ENCODE peak calls at places on chromosome 7, in four cellular contexts. T, V, Q and S are unnamed samples.

GRCh38 chr7:30269398-30269964 is 14.9 kb upstream of the ZNRF2 start:
- DNase-seq in V (no peak), Q (no peak), T (no peak), S (no peak)

GRCh38 chr7:37495574-37496184 is 47.0 kb upstream of the ELMO1 start:
- DNase-seq in V (no peak), Q (peak), T (peak), S (no peak)

GRCh38 chr7:30977896-30978564 is 14.3 kb downstream of the GHRHR start:
- DNase-seq in T (peak), Q (peak), V (peak), S (peak)

GRCh38 chr7:139709460-139709859 is 68.3 kb downstream of the HIPK2 start:
- DNase-seq in T (no peak), V (no peak), Q (no peak), S (no peak)

GRCh38 chr7:13069832-13070231 is 382.4 kb downstream of the ARL4A start:
- DNase-seq in Q (no peak), T (no peak), V (no peak), S (no peak)

GRCh38 chr7:30851651-30852359 is 59.8 kb upstream of the AQP1 start:
- DNase-seq in T (no peak), Q (no peak), V (no peak), S (no peak)

GRCh38 chr7:64907641-64908326 is 4.7 kb downstream of the ZNF273 start:
- DNase-seq in Q (no peak), V (peak), T (no peak), S (no peak)

GRCh38 chr7:99094369-99094768 is 49.5 kb downstream of the SMURF1 start:
- DNase-seq in Q (no peak), T (no peak), V (no peak), S (no peak)

GRCh38 chr7:155506854-155507337 is 39.5 kb downstream of the CNPY1 start:
- DNase-seq in V (peak), Q (no peak), T (peak), S (peak)

GRCh38 chr7:12785473-12785872 is 98.0 kb downstream of the ARL4A start:
- DNase-seq in V (no peak), Q (peak), T (no peak), S (no peak)

GRCh38 chr7:22821702-22822485 is 755 bp downstream of the TOMM7 start:
- DNase-seq in V (no peak), T (no peak), Q (peak), S (peak)

GRCh38 chr7:93935112-93935511 is 13.6 kb downstream of the GNG11 start:
- DNase-seq in Q (no peak), V (no peak), T (no peak), S (no peak)

GRCh38 chr7:668139-668871 is 58.2 kb upstream of the DNAAF5 start:
- DNase-seq in V (no peak), Q (no peak), T (no peak), S (no peak)

GRCh38 chr7:22561895-22562593 is 62.1 kb upstream of the STEAP1B start:
- DNase-seq in V (no peak), T (peak), Q (peak), S (peak)

GRCh38 chr7:157445246-157445955 is 108.6 kb downstream of the DNAJB6 start:
- DNase-seq in Q (no peak), T (no peak), V (peak), S (no peak)

GRCh38 chr7:25759281-25759680 is 392.7 kb upstream of the NFE2L3 start:
- DNase-seq in T (no peak), V (no peak), Q (no peak), S (no peak)

GRCh38 chr7:6227294-6227846 is 45.1 kb downstream of the CYTH3 start:
- DNase-seq in Q (no peak), V (no peak), T (no peak), S (no peak)

GRCh38 chr7:128234475-128234874 is 6.6 kb upstream of the LEP start:
- DNase-seq in T (no peak), V (no peak), Q (no peak), S (no peak)

GRCh38 chr7:131413711-131414110 is 86.0 kb downstream of the MKLN1 start:
- DNase-seq in V (no peak), Q (no peak), T (no peak), S (no peak)

GRCh38 chr7:122535086-122535485 is 163.8 kb downstream of the RNF133 start:
- DNase-seq in V (no peak), Q (no peak), T (no peak), S (no peak)

GRCh38 chr7:90409667-90410066 is 6.4 kb downstream of the CLDN12 start:
- DNase-seq in Q (no peak), T (no peak), V (no peak), S (no peak)

GRCh38 chr7:28684729-28685211 is 272.5 kb downstream of the CREB5 start:
- DNase-seq in T (no peak), V (no peak), Q (no peak), S (no peak)

GRCh38 chr7:29209745-29210144 is 15.2 kb downstream of the CHN2 start:
- DNase-seq in T (no peak), V (no peak), Q (no peak), S (no peak)

GRCh38 chr7:27201231-27202017 is 1.5 kb upstream of the HOXA13 start:
- DNase-seq in V (peak), T (no peak), Q (peak), S (no peak)

GRCh38 chr7:131188367-131189339 is 139.0 kb upstream of the MKLN1 start:
- DNase-seq in V (peak), Q (peak), T (peak), S (peak)

GRCh38 chr7:17849504-17849903 is 90.8 kb downstream of the SNX13 start:
- DNase-seq in Q (no peak), T (no peak), V (no peak), S (no peak)

GRCh38 chr7:27764109-27764508 is 24.1 kb downstream of the TAX1BP1 start:
- DNase-seq in T (no peak), Q (no peak), V (no peak), S (no peak)

GRCh38 chr7:25852249-25852994 is 299.6 kb upstream of the NFE2L3 start:
- DNase-seq in V (no peak), T (no peak), Q (no peak), S (peak)

GRCh38 chr7:21300692-21301091 is 127.2 kb upstream of the SP4 start:
- DNase-seq in T (peak), Q (peak), V (no peak), S (peak)

GRCh38 chr7:36208997-36209813 is 56.2 kb downstream of the EEPD1 start:
- DNase-seq in V (no peak), Q (peak), T (peak), S (no peak)

GRCh38 chr7:22173884-22174573 is 182.9 kb downstream of the RAPGEF5 start:
- DNase-seq in V (no peak), Q (peak), T (peak), S (peak)

GRCh38 chr7:135862586-135863361 is 114.2 kb upstream of the FAM180A start:
- DNase-seq in V (no peak), Q (no peak), T (no peak), S (no peak)

GRCh38 chr7:131154380-131154779 is 173.3 kb upstream of the MKLN1 start:
- DNase-seq in Q (no peak), T (peak), V (no peak), S (no peak)

GRCh38 chr7:5213286-5213645 is 23.2 kb downstream of the WIPI2 start:
- DNase-seq in V (no peak), Q (no peak), T (no peak), S (no peak)
- TF ChIP-seq CTCF in V (no peak), Q (no peak), T (no peak), S (no peak)

GRCh38 chr7:44219371-44220045 is 18.7 kb downstream of the YKT6 start:
- DNase-seq in V (peak), T (no peak), Q (no peak), S (no peak)

GRCh38 chr7:44217852-44218402 is 17.1 kb downstream of the YKT6 start:
- DNase-seq in V (peak), T (no peak), Q (no peak), S (no peak)

GRCh38 chr7:44220046-44220720 is 19.4 kb downstream of the YKT6 start:
- DNase-seq in T (no peak), Q (no peak), V (peak), S (no peak)

GRCh38 chr7:44217133-44217714 is 16.4 kb downstream of the YKT6 start:
- DNase-seq in Q (no peak), V (peak), T (no peak), S (no peak)

DNA sequence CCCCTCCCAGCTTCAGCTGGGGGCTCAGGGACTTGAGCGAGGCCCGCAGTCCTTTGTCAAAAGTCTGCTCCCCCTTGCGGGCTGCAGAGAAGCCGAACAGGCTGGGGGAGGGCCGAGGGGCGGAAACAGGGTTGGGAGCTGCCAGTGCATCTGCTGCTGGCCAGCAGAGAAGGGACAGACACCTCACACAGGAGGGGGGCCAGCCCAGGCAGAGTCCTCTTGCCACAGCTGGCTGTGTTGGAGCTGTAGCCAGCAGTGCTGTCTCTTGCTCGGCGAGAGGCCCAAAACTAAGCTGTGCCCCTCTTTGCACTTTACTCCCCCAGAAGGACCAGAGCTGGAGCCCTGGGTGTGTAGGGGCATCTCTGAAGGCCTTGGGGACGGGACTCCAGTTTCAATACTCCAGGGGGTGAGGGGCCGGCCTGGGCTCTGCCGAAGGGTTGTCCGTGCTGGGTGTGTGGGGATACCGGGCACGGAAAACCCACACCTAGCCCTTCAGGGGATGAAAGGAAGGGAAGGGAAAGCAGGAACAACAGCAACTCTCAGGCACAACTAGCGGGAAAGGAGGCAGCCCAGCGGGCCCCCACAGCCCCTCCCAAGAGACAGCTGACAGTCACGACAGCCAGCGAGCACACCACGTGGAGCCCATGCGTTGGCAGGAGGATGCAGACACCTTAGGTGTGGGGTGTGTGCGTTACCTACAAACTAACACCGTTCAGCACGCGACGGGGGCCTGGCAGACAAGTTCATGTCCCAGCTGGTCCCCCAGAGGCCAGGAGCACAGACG is 17.8 kb downstream of the YKT6 start:
- DNase-seq in T (no peak), V (peak), Q (no peak), S (no peak)
- TF ChIP-seq CTCF in T (no peak), V (no peak), Q (no peak), S (no peak)

GRCh38 chr7:150753826-150754603 is 16.8 kb downstream of the GIMAP5 start:
- DNase-seq in Q (peak), V (no peak), T (no peak), S (peak)
- TF ChIP-seq CTCF in Q (peak), V (no peak), T (no peak), S (no peak)

GRCh38 chr7:4681922-4682620 is at the start of gene FOXK1:
- DNase-seq in V (peak), Q (peak), T (peak), S (peak)

GRCh38 chr7:4684826-4685225 is 2.7 kb downstream of the FOXK1 start:
- DNase-seq in V (no peak), Q (no peak), T (no peak), S (no peak)

GRCh38 chr7:4683043-4683883 is 1.2 kb downstream of the FOXK1 start:
- DNase-seq in T (peak), Q (no peak), V (peak), S (peak)

GRCh38 chr7:4682621-4683042 is 537 bp downstream of the FOXK1 start:
- DNase-seq in V (no peak), Q (peak), T (no peak), S (peak)

DNA sequence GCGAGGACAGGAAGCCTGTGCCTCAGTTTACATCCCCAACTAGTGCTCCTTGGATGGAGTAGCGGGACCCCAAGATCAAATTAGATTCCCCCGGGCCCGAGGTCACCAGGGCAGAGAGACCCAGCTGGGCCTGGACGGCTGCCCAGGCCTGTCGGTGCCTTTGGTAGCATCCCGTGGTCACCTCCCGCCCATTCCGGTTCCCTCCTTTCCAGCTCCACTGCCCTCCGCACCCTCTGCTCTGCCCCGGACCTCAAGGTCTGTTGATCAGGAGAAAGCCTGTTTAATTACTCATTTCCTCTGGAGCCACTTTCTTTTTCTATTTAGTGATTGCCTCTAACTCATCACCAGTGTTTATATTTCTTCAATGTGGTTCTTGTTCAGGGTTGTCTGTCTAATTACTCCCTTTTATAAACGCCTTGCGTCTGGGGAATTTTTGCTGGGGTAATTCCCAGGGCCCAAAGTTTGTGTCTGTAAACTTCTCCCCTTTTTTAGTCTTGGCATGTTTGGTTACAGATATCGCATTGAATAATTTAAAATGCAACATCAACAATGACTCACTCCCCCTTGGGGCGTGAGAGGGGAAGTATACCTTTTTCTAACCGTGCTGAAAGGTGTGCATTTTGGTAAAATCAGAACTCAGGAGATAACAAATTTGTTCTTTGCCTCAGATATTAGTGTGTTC is 1.9 kb downstream of the FOXK1 start:
- DNase-seq in Q (peak), V (no peak), T (peak), S (peak)
- TF ChIP-seq CTCF in Q (no peak), V (no peak), T (no peak), S (peak)

DNA sequence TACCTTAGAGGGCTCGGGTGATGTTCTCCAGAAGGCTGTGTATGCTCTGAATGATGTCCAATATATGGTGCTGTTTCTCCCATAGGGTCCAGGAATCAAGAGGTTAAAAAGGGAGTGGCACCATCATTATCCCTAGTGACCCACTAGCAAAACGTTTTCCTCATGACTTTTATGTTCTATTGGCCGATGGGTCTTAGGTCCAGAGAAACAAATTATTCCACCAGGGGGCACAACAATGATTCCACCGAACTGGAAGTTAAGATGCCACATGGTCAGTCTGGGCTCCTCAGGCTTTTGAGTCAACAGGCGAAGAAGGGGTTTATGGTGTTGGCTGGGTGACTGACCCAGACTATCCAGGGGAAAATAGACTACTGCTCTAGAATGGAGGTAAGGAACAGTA is 256.1 kb downstream of the COBL start:
- DNase-seq in T (no peak), Q (no peak), V (no peak), S (no peak)
- TF ChIP-seq CTCF in T (no peak), Q (peak), V (no peak), S (no peak)